ENCODE peak calls at places on chromosomes 12 and 14, in four cellular contexts. Y is fibroblast of the aortic adventitia; F is NCI-H1105; I is activated CD8-positive, alpha-beta memory T cell treated with anti-CD3 and anti-CD28 coated beads for 1 hour. H is an unnamed sample.

GRCh38 chr12:52836042-52836466 is 1.9 kb upstream of the KRT79 start:
- DNase-seq in Y (peak; percentile 60), F (no peak), I (peak; percentile 39), H (no peak)

GRCh38 chr12:57605308-57606015 is 838 bp downstream of the DTX3 start:
- DNase-seq in Y (peak; percentile 9), F (no peak), I (no peak), H (no peak)

GRCh38 chr12:57487055-57487596 is 742 bp upstream of the MARS1 start:
- DNase-seq in Y (no peak), F (no peak), I (no peak), H (no peak)

GRCh38 chr12:131950182-131950913 is 606 bp downstream of the EP400 start:
- DNase-seq in Y (no peak), F (no peak), I (no peak), H (no peak)

GRCh38 chr12:55707841-55708694 is at the start of gene ITGA7:
- DNase-seq in Y (no peak), F (peak; percentile 62), I (peak; percentile 11), H (no peak)

GRCh38 chr12:8644345-8645248 is 18.0 kb downstream of the MFAP5 start:
- DNase-seq in Y (no peak), F (no peak), I (peak; percentile 12), H (no peak)

GRCh38 chr12:78746001-78746400 is 118.6 kb upstream of the SYT1 start:
- DNase-seq in Y (no peak), F (peak; percentile 84), I (no peak), H (no peak)

GRCh38 chr12:96190403-96191170 is 3.6 kb upstream of the ELK3 start:
- DNase-seq in Y (peak; percentile 79), F (no peak), I (no peak), H (no peak)

GRCh38 chr14:90522585-90523191 is 125.9 kb downstream of the CALM1 start:
- DNase-seq in Y (peak; percentile 22), F (peak; percentile 98), I (no peak), H (no peak)

GRCh38 chr12:104603545-104603973 is 146.8 kb downstream of the CHST11 start:
- DNase-seq in Y (peak; percentile 59), F (no peak), I (no peak), H (no peak)

GRCh38 chr12:129659927-129660326 is 243.9 kb downstream of the TMEM132D start:
- DNase-seq in Y (no peak), F (no peak), I (no peak), H (no peak)

GRCh38 chr12:15787801-15788200 is 1.4 kb downstream of the EPS8 start:
- DNase-seq in Y (no peak), F (no peak), I (no peak), H (no peak)

GRCh38 chr14:53924754-53925153 is 31.9 kb downstream of the BMP4 start:
- DNase-seq in Y (peak; percentile 61), F (no peak), I (no peak), H (no peak)

GRCh38 chr12:74776378-74776777 is 238.7 kb downstream of the ATXN7L3B start:
- DNase-seq in Y (no peak), F (no peak), I (no peak), H (no peak)

GRCh38 chr12:15334225-15334624 is 11.9 kb downstream of the PTPRO start:
- DNase-seq in Y (no peak), F (no peak), I (no peak), H (no peak)

H was measured in cortex of kidney.